ENCODE peak calls at places on chromosomes 2 and 18, in seven cellular contexts. X, G, B, Y, P, T and H are unnamed samples.

GRCh38 chr2:226647626-226648518 is 151.7 kb downstream of the IRS1 start:
- DNase-seq in X (no peak), G (no peak), B (no peak), Y (no peak), P (no peak), T (no peak), H (no peak)

GRCh38 chr18:3667255-3668137 is 217.5 kb downstream of the TGIF1 start:
- DNase-seq in X (no peak), G (no peak), B (no peak), Y (no peak), P (no peak), T (no peak), H (no peak)

GRCh38 chr2:112187805-112188596 is 49.8 kb downstream of the FBLN7 start:
- DNase-seq in X (no peak), G (peak; percentile 71), B (no peak), Y (peak; percentile 18), P (peak; percentile 51), T (no peak), H (peak; percentile 61)

GRCh38 chr2:172480301-172481218 is 53.2 kb downstream of the ITGA6 start:
- DNase-seq in X (no peak), G (peak; percentile 49), B (no peak), Y (no peak), P (no peak), T (peak; percentile 55), H (no peak)

GRCh38 chr2:64751286-64752260 is 97.9 kb upstream of the SERTAD2 start:
- DNase-seq in X (peak; percentile 66), G (peak; percentile 99), B (no peak), Y (no peak), P (peak; percentile 43), T (peak; percentile 88), H (no peak)

GRCh38 chr2:147525724-147526489 is 318.9 kb upstream of the ACVR2A start:
- DNase-seq in X (no peak), G (no peak), B (no peak), Y (no peak), P (no peak), T (no peak), H (no peak)

GRCh38 chr2:187136646-187137045 is 287.7 kb upstream of the ZSWIM2 start:
- DNase-seq in X (no peak), G (no peak), B (no peak), Y (no peak), P (no peak), T (no peak), H (no peak)

GRCh38 chr2:133642831-133643230 is 74.6 kb upstream of the NCKAP5 start:
- DNase-seq in X (peak; percentile 49), G (peak; percentile 76), B (no peak), Y (no peak), P (no peak), T (no peak), H (no peak)

GRCh38 chr2:52884971-52885370 is 882.6 kb upstream of the CHAC2 start:
- DNase-seq in X (no peak), G (no peak), B (no peak), Y (no peak), P (no peak), T (no peak), H (no peak)

GRCh38 chr18:70334728-70335329 is 46.0 kb downstream of the SOCS6 start:
- DNase-seq in X (peak; percentile 61), G (no peak), B (no peak), Y (no peak), P (no peak), T (no peak), H (no peak)

GRCh38 chr18:1805526-1805925 is 765.8 kb downstream of the METTL4 start:
- DNase-seq in X (no peak), G (no peak), B (no peak), Y (no peak), P (no peak), T (no peak), H (no peak)

GRCh38 chr18:69480460-69480859 is 79.8 kb downstream of the DOK6 start:
- DNase-seq in X (no peak), G (no peak), B (no peak), Y (no peak), P (no peak), T (no peak), H (no peak)

GRCh38 chr2:64727843-64728463 is 74.2 kb upstream of the SERTAD2 start:
- DNase-seq in X (no peak), G (no peak), B (no peak), Y (no peak), P (no peak), T (no peak), H (no peak)

GRCh38 chr2:163414121-163414520 is 321.7 kb downstream of the FIGN start:
- DNase-seq in X (no peak), G (no peak), B (no peak), Y (no peak), P (no peak), T (no peak), H (no peak)

GRCh38 chr18:75107196-75107930 is 101.6 kb downstream of the PTGR3 start:
- DNase-seq in X (no peak), G (no peak), B (no peak), Y (no peak), P (no peak), T (no peak), H (no peak)

GRCh38 chr2:118847447-118848172 is at the start of gene EN1:
- DNase-seq in X (peak; percentile 98), G (peak; percentile 40), B (peak; percentile 12), Y (no peak), P (peak; percentile 91), T (peak; percentile 43), H (peak; percentile 31)

GRCh38 chr18:51226068-51226467 is 28.6 kb upstream of the MEX3C start:
- DNase-seq in X (no peak), G (peak; percentile 91), B (no peak), Y (no peak), P (no peak), T (no peak), H (no peak)

GRCh38 chr2:173854840-173855239 is 110.3 kb downstream of the SP3 start:
- DNase-seq in X (peak; percentile 80), G (no peak), B (no peak), Y (no peak), P (no peak), T (no peak), H (no peak)

GRCh38 chr2:120134263-120134662 is 88.9 kb downstream of the TMEM185B start:
- DNase-seq in X (peak; percentile 95), G (no peak), B (no peak), Y (peak; percentile 91), P (no peak), T (no peak), H (no peak)

GRCh38 chr2:148640767-148641166 is 3.8 kb upstream of the EPC2 start:
- DNase-seq in X (peak; percentile 53), G (peak; percentile 48), B (no peak), Y (no peak), P (no peak), T (no peak), H (no peak)

GRCh38 chr2:18834341-18834740 is 245.0 kb upstream of the NT5C1B start:
- DNase-seq in X (peak; percentile 90), G (no peak), B (no peak), Y (no peak), P (no peak), T (no peak), H (no peak)

GRCh38 chr2:96146881-96147592 is 1.8 kb upstream of the DUSP2 start:
- DNase-seq in X (peak; percentile 45), G (no peak), B (no peak), Y (no peak), P (no peak), T (no peak), H (no peak)

GRCh38 chr2:133342960-133343359 is 225.3 kb downstream of the NCKAP5 start:
- DNase-seq in X (no peak), G (no peak), B (no peak), Y (no peak), P (no peak), T (no peak), H (no peak)

GRCh38 chr2:217857624-217858506 is 144.9 kb downstream of the TNS1 start:
- DNase-seq in X (no peak), G (no peak), B (no peak), Y (no peak), P (no peak), T (no peak), H (no peak)

GRCh38 chr2:190319557-190320498 is at the start of gene HIBCH:
- DNase-seq in X (peak; percentile 99), G (peak; percentile 98), B (peak; percentile 87), Y (peak; percentile 97), P (peak; percentile 75), T (peak; percentile 96), H (peak; percentile 82)

GRCh38 chr2:64641585-64641984 is 12.1 kb downstream of the SERTAD2 start:
- DNase-seq in X (no peak), G (no peak), B (no peak), Y (no peak), P (no peak), T (no peak), H (no peak)

GRCh38 chr2:233234264-233234663 is 17.2 kb upstream of the ATG16L1 start:
- DNase-seq in X (no peak), G (no peak), B (no peak), Y (no peak), P (no peak), T (no peak), H (no peak)

GRCh38 chr2:219037783-219038549 is 3.4 kb downstream of the CFAP65 start:
- DNase-seq in X (no peak), G (no peak), B (no peak), Y (no peak), P (no peak), T (no peak), H (no peak)

GRCh38 chr2:20599001-20599600 is 51.8 kb downstream of the HS1BP3 start:
- DNase-seq in X (no peak), G (no peak), B (no peak), Y (no peak), P (no peak), T (no peak), H (no peak)

GRCh38 chr2:121992700-121993099 is 237.2 kb downstream of the TSN start:
- DNase-seq in X (no peak), G (peak; percentile 15), B (no peak), Y (no peak), P (no peak), T (no peak), H (no peak)